ENCODE peak calls at places on chromosomes 4 and X, in eight cellular contexts. Q is prostate gland, Y is PC-3, K is A549, D is kidney, H is stomach, E is colonic mucosa, V is upper lobe of right lung. N is an unnamed sample.

GRCh38 chr4:105637409-105638258 is 70.9 kb downstream of the INTS12 start:
- DNase-seq in V (peak), K (no peak), H (peak), Q (peak), E (peak), D (peak), Y (no peak), N (no peak)

GRCh38 chr4:107709916-107710315 is 10.1 kb downstream of the PAPSS1 start:
- DNase-seq in V (no peak), Q (no peak), E (no peak), K (no peak), H (no peak), Y (peak), D (no peak), N (no peak)

GRCh38 chr4:66475596-66475995 is 805.3 kb upstream of the EPHA5 start:
- DNase-seq in Q (no peak), E (no peak), V (no peak), H (no peak), Y (no peak), K (no peak), D (no peak), N (no peak)

GRCh38 chrX:69133561-69134542 is 31.4 kb downstream of the PJA1 start:
- DNase-seq in H (no peak), K (peak), E (peak), Q (peak), V (no peak), D (peak), Y (peak), N (no peak)

GRCh38 chr4:1752284-1753041 is 31.1 kb downstream of the TACC3 start:
- DNase-seq in V (peak), H (peak), Y (no peak), E (no peak), D (no peak), Q (peak), K (no peak), N (no peak)

GRCh38 chr4:4386296-4386735 is 586 bp upstream of the NSG1 start:
- DNase-seq in Q (no peak), E (no peak), D (peak), K (peak), V (no peak), H (no peak), Y (no peak), N (no peak)

GRCh38 chr4:10115657-10116624 is 658 bp downstream of the WDR1 start:
- DNase-seq in Y (peak), Q (peak), D (peak), H (peak), E (peak), K (peak), V (peak), N (no peak)

GRCh38 chrX:19855700-19856381 is 31.6 kb downstream of the SH3KBP1 start:
- DNase-seq in D (no peak), V (no peak), H (no peak), K (no peak), Q (no peak), Y (no peak), E (no peak), N (no peak)

DNA sequence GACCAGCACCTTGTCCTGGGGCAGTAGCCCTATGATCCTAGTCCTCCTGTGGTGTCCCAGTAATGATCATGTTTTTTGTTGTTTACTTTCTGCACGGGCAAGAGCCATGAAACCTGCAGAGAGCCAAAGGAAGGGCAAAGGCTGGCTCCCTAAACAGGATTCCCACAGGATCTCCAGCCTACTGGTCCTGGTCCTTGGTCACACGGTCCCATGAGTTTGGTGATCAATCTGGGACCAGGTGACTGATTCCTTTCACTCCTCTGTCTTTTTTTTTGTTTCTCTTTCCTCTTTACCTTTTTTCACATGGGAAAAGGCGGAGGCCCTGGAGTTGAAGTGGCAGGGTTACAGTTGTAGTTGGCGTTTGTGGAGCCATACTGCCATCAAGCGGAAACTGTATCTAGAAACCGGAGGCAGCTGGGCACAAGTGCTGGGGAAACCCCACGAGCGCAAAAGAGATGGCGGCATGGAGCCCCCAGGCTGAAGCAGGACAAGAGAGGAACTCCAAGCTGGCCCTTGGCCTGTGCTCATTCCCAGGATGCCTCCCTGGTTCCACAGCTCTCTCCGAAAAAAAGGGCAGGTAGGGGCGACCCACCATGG is 34.6 kb downstream of the NBDY start:
- DNase-seq in V (no peak), Y (no peak), D (peak), K (no peak), H (peak), Q (no peak), E (peak), N (no peak)
- H3K4me3 ChIP-seq in V (no peak), Y (no peak), D (no peak), K (no peak), H (no peak), Q (no peak), E (peak), N (no peak)

DNA sequence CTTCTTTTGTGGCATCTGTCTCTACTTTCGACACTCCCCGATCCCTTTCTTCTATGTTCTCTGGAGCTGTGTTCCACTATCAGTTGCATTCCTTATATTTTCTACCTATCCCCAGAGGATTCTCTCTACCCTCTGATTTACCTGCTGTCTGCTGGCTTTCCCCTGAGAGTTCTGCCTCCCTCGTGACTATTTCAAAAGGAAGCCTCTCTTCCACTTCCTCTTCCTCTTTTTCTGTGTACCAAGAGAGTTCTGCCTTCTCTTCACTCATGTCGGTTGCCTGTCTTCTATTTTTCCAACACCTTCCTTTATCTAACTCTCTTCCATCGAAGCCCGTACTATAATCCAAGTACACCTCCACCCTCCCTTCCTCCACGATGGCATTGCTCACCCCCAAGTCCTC is 631.7 kb downstream of the SMARCA1 start:
- DNase-seq in K (no peak), V (no peak), D (no peak), Y (no peak), H (no peak), E (no peak), Q (no peak), N (no peak)
- TF ChIP-seq CTCF in K (no peak), V (no peak), D (no peak), Y (no peak), H (no peak), E (no peak), Q (no peak), N (no peak)

DNA sequence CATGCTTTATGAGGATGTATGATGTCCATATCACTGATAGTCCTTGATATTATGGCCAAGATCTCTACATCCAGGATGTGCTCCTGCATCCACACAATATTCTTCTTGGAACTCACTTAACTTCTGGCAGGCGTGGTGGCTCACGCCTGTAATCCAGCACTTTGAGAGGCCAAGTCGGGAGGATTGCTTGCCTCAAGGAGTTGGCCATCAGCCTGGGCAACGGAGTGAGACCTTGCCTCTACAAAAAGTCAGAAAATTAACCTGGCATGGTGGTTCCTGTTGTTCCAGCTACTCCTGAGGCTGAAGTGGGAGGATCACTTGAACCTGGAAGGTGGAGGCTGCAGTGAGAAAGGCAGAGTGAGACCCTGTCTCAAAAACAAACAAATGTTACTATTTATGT is 2.3 kb upstream of the HNRNPD start:
- DNase-seq in D (no peak), K (no peak), H (no peak), Q (no peak), Y (no peak), E (no peak), V (no peak), N (no peak)
- H3K4me3 ChIP-seq in D (no peak), K (no peak), H (no peak), Q (no peak), Y (peak), E (no peak), V (no peak), N (peak)

DNA sequence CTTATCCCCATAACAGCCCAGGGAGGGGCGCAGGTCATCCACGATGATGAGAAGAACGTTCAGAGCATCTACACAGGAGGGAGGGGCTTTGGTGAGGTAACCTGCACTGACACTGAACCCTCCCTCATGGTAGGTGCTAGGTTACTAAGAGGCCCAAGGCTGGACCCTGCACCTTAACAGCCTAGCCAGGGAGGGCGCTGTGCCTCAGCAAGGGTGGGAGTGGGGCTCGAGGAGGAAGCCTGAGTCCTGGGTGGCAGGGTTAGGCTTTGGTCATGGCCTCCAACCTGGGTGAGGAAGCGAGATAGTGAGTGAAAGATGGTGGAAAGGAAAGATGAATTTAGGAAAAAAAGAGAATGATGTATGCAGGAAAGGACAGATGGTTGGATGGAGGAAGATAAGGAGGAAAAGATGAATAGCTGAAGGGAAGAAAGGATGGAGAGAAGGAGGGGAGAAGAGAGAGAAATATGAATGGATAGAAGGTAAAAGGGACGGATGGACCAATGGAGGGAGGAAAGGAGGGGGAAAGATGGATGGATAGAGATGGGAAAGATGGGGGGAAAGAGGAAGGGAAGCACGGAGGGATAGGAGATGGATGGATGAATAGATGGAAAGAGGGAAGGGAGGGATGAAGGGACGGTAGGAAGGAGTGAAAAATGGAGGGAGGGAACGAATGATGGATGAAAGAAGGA is 736 bp downstream of the IDS start:
- DNase-seq in V (peak), Y (peak), K (peak), E (no peak), H (no peak), Q (no peak), D (no peak), N (no peak)
- TF ChIP-seq CTCF in V (peak), Y (peak), K (no peak), E (no peak), H (no peak), Q (no peak), D (no peak), N (peak)

GRCh38 chrX:150983526-150984163 is 510 bp downstream of the HMGB3 start:
- DNase-seq in E (no peak), H (no peak), Q (no peak), D (no peak), K (no peak), Y (no peak), V (no peak), N (no peak)
- H3K4me3 ChIP-seq in E (peak), H (peak), Q (peak), D (no peak), K (peak), Y (peak), V (peak), N (peak)

DNA sequence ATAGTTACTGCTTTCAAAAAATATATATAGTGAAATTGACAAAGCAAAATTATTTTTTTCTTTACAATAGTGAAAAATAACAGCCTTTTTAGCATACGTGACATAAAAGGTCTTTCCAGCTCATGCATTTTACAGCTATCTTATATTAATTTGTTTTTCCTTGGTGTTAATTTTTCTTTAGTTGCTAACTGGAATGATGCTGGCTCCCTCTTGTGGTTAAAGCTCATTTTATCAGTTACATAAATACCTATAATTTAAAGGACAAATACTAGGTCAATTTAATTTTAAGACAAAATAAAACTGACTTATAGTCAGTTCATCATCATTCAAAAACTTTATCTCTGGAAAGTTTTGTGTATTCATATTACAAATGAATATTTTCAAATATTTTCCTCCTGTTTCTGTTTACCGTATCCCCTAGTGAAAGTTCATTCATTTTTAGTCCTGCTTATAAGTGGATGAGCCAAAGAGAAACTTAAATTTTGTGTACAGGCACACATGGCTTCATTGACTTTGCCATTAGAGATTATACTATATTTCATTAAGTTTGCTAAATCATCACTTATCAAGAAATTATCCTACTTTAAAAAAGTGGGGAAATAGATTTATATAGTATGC is 9.9 kb upstream of the ANAPC4 start:
- DNase-seq in Q (no peak), K (peak), Y (peak), E (no peak), D (no peak), V (no peak), H (no peak), N (no peak)
- TF ChIP-seq CTCF in Q (peak), K (peak), Y (peak), E (peak), D (peak), V (peak), H (peak), N (peak)

GRCh38 chr4:38670939-38671593 is 7.1 kb downstream of the KLF3 start:
- DNase-seq in Y (peak), V (no peak), E (peak), H (peak), Q (no peak), D (no peak), K (no peak), N (no peak)
- H3K4me3 ChIP-seq in Y (peak), V (peak), E (no peak), H (peak), Q (peak), D (peak), K (no peak), N (no peak)

DNA sequence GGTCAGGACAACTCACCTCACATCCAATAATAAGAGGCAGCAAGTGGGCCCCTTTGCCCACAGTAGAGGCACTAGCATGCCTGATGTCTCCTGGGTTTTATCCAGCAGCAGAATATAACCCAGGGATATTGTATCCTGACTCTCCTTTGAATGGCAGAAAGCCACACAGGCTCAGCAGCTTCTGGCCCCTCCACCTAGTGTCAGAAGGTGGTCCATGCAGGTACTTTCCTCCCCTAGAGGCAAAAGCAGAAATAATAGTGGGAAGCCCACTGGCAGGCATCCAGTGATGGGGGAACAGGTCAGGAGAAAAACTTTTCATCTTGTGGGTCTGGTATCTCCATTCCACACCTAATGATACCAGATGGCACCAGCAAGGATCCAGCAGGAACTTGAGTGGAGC is 75.5 kb upstream of the IRS4 start:
- DNase-seq in Y (no peak), H (no peak), V (no peak), Q (no peak), D (no peak), E (no peak), K (no peak), N (no peak)
- TF ChIP-seq CTCF in Y (peak), H (no peak), V (no peak), Q (no peak), D (no peak), E (no peak), K (no peak), N (no peak)

GRCh38 chr4:110638347-110638746 is 15.5 kb upstream of the PITX2 start:
- DNase-seq in Q (no peak), V (no peak), E (no peak), D (no peak), K (no peak), Y (no peak), H (no peak), N (no peak)
- H3K4me3 ChIP-seq in Q (no peak), V (no peak), E (no peak), D (no peak), K (no peak), Y (no peak), H (no peak), N (no peak)

N was measured in HFF-Myc.